ENCODE peak calls at places on chromosomes 1 and 21, in five cellular contexts. L is psoas muscle; V is CD8-positive, alpha-beta memory T cell; C is NT2/D1; U is endothelial cell of umbilical vein. E is an unnamed sample.
A peak's percentile ranks its signal among the peaks of the same experiment; 100 is the strongest.

GRCh38 chr1:44698138-44698537 is 23.6 kb downstream of the ARMH1 start:
- DNase-seq in V (no peak), L (no peak), C (no peak), U (no peak), E (no peak)

GRCh38 chr21:42495027-42495426 is 997 bp downstream of the RSPH1 start:
- DNase-seq in U (no peak), C (no peak), L (no peak), V (no peak), E (no peak)

GRCh38 chr1:151512801-151513625 is 1.8 kb downstream of the CGN start:
- DNase-seq in V (no peak), U (no peak), C (no peak), L (no peak), E (no peak)

GRCh38 chr1:228088586-228089498 is 6.3 kb downstream of the ARF1 start:
- DNase-seq in L (peak; percentile 31), U (no peak), V (no peak), C (no peak), E (no peak)

GRCh38 chr1:156497743-156498446 is 2.7 kb downstream of the MEF2D start:
- DNase-seq in C (no peak), L (no peak), U (no peak), V (no peak), E (no peak)

GRCh38 chr1:62782197-62782886 is 1.6 kb upstream of the ATG4C start:
- DNase-seq in V (no peak), C (no peak), L (no peak), U (no peak), E (no peak)

GRCh38 chr21:21210552-21210951 is 212.3 kb downstream of the NCAM2 start:
- DNase-seq in V (no peak), C (no peak), U (no peak), L (no peak), E (no peak)

GRCh38 chr1:193113992-193114332 is 7.9 kb upstream of the CDC73 start:
- DNase-seq in U (no peak), L (no peak), C (no peak), V (no peak), E (no peak)

GRCh38 chr1:15020943-15021745 is 132.4 kb upstream of the TMEM51 start:
- DNase-seq in U (peak; percentile 22), L (no peak), V (no peak), C (no peak), E (no peak)

GRCh38 chr1:94790246-94790645 is 29.9 kb upstream of the SLC44A3 start:
- DNase-seq in L (no peak), V (no peak), U (peak; percentile 44), C (no peak), E (no peak)

GRCh38 chr1:214573386-214574358 is 22.3 kb upstream of the PTPN14 start:
- DNase-seq in L (no peak), C (no peak), V (no peak), U (no peak), E (no peak)

GRCh38 chr1:93033029-93033428 is 46.1 kb upstream of the MTF2 start:
- DNase-seq in L (no peak), C (no peak), V (no peak), U (no peak), E (no peak)

GRCh38 chr1:210696709-210697108 is 368.0 kb downstream of the HHAT start:
- DNase-seq in V (no peak), L (no peak), C (no peak), U (no peak), E (no peak)

GRCh38 chr1:169309178-169310166 is 58.1 kb downstream of the NME7 start:
- DNase-seq in C (no peak), L (no peak), U (no peak), V (no peak), E (peak; percentile 20)

GRCh38 chr21:35512321-35512720 is 463.2 kb upstream of the RUNX1 start:
- DNase-seq in C (no peak), V (no peak), U (no peak), L (no peak), E (no peak)

GRCh38 chr1:224358288-224358687 is 1.6 kb downstream of the CNIH4 start:
- DNase-seq in V (no peak), L (no peak), C (no peak), U (no peak), E (no peak)
- H3K4me3 ChIP-seq in V (no peak overlapping the region), L (peak overlapping the region; percentile 96), C (peak overlapping the region; percentile 93), U (no peak overlapping the region), E (peak overlapping the region; percentile 81)

DNA sequence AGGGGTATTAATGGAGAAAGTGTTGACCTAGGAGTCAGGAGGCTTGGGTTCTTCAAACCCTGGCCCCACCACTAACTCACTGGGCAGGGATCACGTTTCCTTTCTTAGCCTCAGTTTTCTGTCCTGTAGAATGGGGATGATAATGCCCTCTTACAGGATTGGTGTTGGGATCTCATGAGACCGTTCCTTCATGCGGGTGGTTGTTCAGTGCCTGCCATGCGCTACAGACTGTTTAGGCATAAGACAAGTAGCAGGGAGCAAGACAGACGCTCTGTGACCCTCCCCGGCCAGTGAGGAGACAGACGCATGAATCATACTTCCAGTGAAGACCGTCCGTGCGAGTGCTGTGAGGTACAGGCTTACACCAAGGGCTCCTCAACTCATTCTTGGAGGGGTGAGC is 81.7 kb downstream of the MAN1C1 start:
- DNase-seq in V (no peak), U (no peak), L (no peak), C (no peak), E (no peak)
- H3K4me1 ChIP-seq in V (peaks cover 32% of the 10 kb centered on the region), U (peaks cover 4% of the 10 kb centered on the region), L (peaks cover 66% of the 10 kb centered on the region), C (peaks cover 31% of the 10 kb centered on the region), E (peaks cover 4% of the 10 kb centered on the region)

DNA sequence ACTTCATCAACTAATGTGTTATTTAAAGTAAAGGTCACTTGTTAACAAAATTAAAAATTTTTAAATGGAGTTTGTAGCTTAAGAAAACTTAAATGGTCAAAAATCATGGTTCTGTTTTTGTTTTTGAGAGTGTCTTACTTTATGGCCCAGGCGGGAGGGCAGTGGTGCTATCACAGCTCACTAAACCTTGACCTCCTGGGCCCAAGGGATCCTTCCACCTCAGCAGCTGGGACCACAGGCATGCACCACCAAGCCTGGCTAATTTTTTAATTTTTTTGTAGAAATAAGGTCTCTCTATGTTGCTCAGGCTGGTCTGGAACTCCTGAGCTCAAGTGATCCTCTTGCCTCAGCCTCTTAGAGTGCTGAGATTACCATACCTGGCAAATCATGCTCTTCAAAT is 111.4 kb downstream of the MAST2 start:
- DNase-seq in V (no peak), U (no peak), C (no peak), L (no peak), E (no peak)
- H3K4me3 ChIP-seq in V (no peak overlapping the region), U (no peak overlapping the region), C (no peak overlapping the region), L (peak overlapping the region; percentile 75), E (no peak overlapping the region)

GRCh38 chr1:230970432-230970831 is 8.2 kb downstream of the TTC13 start:
- DNase-seq in V (no peak), L (no peak), C (no peak), U (no peak), E (no peak)
- H3K4me1 ChIP-seq in V (peaks cover 47% of the 10 kb centered on the region), L (no peaks in the 10 kb centered on the region), C (no peaks in the 10 kb centered on the region), U (peaks cover 7% of the 10 kb centered on the region), E (peaks cover 3% of the 10 kb centered on the region)

GRCh38 chr1:212749924-212750535 is 41.5 kb downstream of the NSL1 start:
- DNase-seq in U (peak; percentile 67), V (no peak), L (no peak), C (peak; percentile 66), E (peak; percentile 89)

GRCh38 chr1:212746546-212746945 is 45.0 kb downstream of the NSL1 start:
- DNase-seq in V (no peak), C (no peak), L (no peak), U (no peak), E (no peak)

GRCh38 chr1:212743901-212744475 is 44.3 kb upstream of the BATF3 start:
- DNase-seq in C (no peak), V (no peak), U (no peak), L (no peak), E (no peak)

GRCh38 chr1:212745303-212745702 is 45.7 kb upstream of the BATF3 start:
- DNase-seq in U (no peak), V (no peak), L (no peak), C (no peak), E (no peak)
- H3K4me3 ChIP-seq in U (no peak overlapping the region), V (no peak overlapping the region), L (no peak overlapping the region), C (no peak overlapping the region), E (no peak overlapping the region)